ENCODE peak calls at places on chromosomes 1 and 21, in six cellular contexts. M is CD4-positive, CD25-positive, alpha-beta regulatory T cell; Q is body of pancreas; D is CD8-positive, alpha-beta memory T cell; P is spleen; J is left ventricle myocardium inferior. O is an unnamed sample. For H3K4me1 and H3K27me3, the result is how much of the 10 kb centered on the place peaks cover.

GRCh38 chr1:200081982-200082272 is 54.4 kb downstream of the NR5A2 start:
- DNase-seq in Q (no peak), J (no peak), D (no peak), M (no peak), P (no peak), O (no peak)

GRCh38 chr1:182080955-182081582 is 19.6 kb upstream of the ZNF648 start:
- DNase-seq in Q (peak), J (no peak), D (no peak), P (no peak), M (no peak), O (peak)

GRCh38 chr1:174165471-174166137 is 6.3 kb downstream of the RABGAP1L start:
- DNase-seq in M (no peak), J (peak), D (no peak), P (no peak), Q (no peak), O (no peak)

GRCh38 chr1:156465747-156466365 is 34.7 kb downstream of the MEF2D start:
- DNase-seq in Q (no peak), M (no peak), J (no peak), D (no peak), P (no peak), O (no peak)

GRCh38 chr1:67614511-67614934 is 70.5 kb upstream of the GADD45A start:
- DNase-seq in Q (no peak), J (no peak), D (no peak), P (no peak), M (no peak), O (no peak)

GRCh38 chr1:147599362-147600118 is 58.2 kb downstream of the BCL9 start:
- DNase-seq in M (peak), J (peak), Q (peak), D (peak), P (peak), O (peak)

GRCh38 chr1:235865565-235866206 is 1.0 kb downstream of the LYST start:
- DNase-seq in D (no peak), J (no peak), P (no peak), Q (no peak), M (no peak), O (no peak)

GRCh38 chr1:240242601-240243144 is 151.0 kb downstream of the FMN2 start:
- DNase-seq in J (no peak), D (no peak), M (no peak), P (no peak), Q (no peak), O (no peak)

GRCh38 chr1:175572932-175573871 is 170.2 kb downstream of the TNR start:
- DNase-seq in M (no peak), P (no peak), D (no peak), Q (peak), J (no peak), O (peak)

GRCh38 chr1:18109756-18110597 is 2.4 kb downstream of the IGSF21 start:
- DNase-seq in P (peak), J (peak), Q (peak), M (no peak), D (no peak), O (no peak)

GRCh38 chr1:193634470-193634869 is 448.1 kb upstream of the B3GALT2 start:
- DNase-seq in J (no peak), P (no peak), Q (no peak), M (no peak), D (peak), O (peak)

GRCh38 chr1:53705446-53706096 is 33.4 kb downstream of the GLIS1 start:
- DNase-seq in M (no peak), P (no peak), J (no peak), D (no peak), Q (no peak), O (no peak)

GRCh38 chr21:44428281-44428942 is 26.9 kb upstream of the LRRC3 start:
- DNase-seq in J (no peak), M (peak), D (peak), Q (peak), P (peak), O (peak)

GRCh38 chr1:208929575-208929974 is 653.9 kb upstream of the CAMK1G start:
- DNase-seq in D (no peak), M (no peak), Q (no peak), J (no peak), P (no peak), O (no peak)

GRCh38 chr1:30572192-30572591 is 151.2 kb downstream of the MATN1 start:
- DNase-seq in P (no peak), J (no peak), D (no peak), Q (no peak), M (no peak), O (no peak)

GRCh38 chr1:226082959-226083302 is 20.4 kb downstream of the H3-3A start:
- DNase-seq in Q (peak), M (no peak), D (no peak), J (peak), P (peak), O (no peak)

GRCh38 chr1:173603056-173603591 is at the start of gene SLC9C2:
- DNase-seq in D (no peak), J (no peak), Q (peak), P (no peak), M (no peak), O (peak)

GRCh38 chr1:223844962-223845809 is 561 bp downstream of the TP53BP2 start:
- DNase-seq in P (peak), Q (peak), J (peak), M (peak), D (peak), O (peak)

GRCh38 chr1:6472391-6472790 is 6.4 kb upstream of the TNFRSF25 start:
- DNase-seq in D (no peak), M (no peak), Q (no peak), P (no peak), J (no peak), O (no peak)

GRCh38 chr1:200329208-200329882 is 80.5 kb downstream of the ZNF281 start:
- DNase-seq in P (no peak), J (no peak), D (no peak), M (no peak), Q (no peak), O (no peak)

GRCh38 chr1:212853658-212854057 is 4.4 kb upstream of the FLVCR1 start:
- DNase-seq in Q (no peak), M (no peak), D (no peak), J (no peak), P (no peak), O (peak)

GRCh38 chr1:179550753-179551682 is 24.7 kb downstream of the NPHS2 start:
- DNase-seq in P (no peak), J (no peak), Q (no peak), D (no peak), M (no peak), O (no peak)

GRCh38 chr1:27539901-27540861 is 50.2 kb upstream of the WASF2 start:
- DNase-seq in Q (no peak), M (no peak), J (no peak), P (no peak), D (no peak), O (no peak)

GRCh38 chr1:151371340-151371739 is 1.2 kb downstream of the SELENBP1 start:
- DNase-seq in M (no peak), J (peak), D (no peak), P (no peak), Q (peak), O (peak)

GRCh38 chr1:244074559-244075171 is 23.6 kb downstream of the ZBTB18 start:
- DNase-seq in Q (no peak), P (peak), D (peak), J (no peak), M (peak), O (no peak)

GRCh38 chr1:154483941-154484803 is 17.8 kb upstream of the TDRD10 start:
- DNase-seq in P (no peak), D (no peak), J (no peak), M (no peak), Q (no peak), O (peak)

GRCh38 chr21:45995686-45996179 is 14.2 kb downstream of the COL6A1 start:
- DNase-seq in J (peak), M (peak), Q (peak), D (no peak), P (peak), O (no peak)

GRCh38 chr1:6222644-6223043 is 13.1 kb downstream of the ICMT start:
- DNase-seq in D (no peak), P (no peak), M (no peak), J (peak), Q (no peak), O (peak)

GRCh38 chr1:7490576-7490975 is 280.5 kb upstream of the VAMP3 start:
- DNase-seq in M (no peak), D (no peak), P (no peak), Q (no peak), J (no peak), O (no peak)

GRCh38 chr1:180811886-180812285 is 100.8 kb upstream of the KIAA1614 start:
- DNase-seq in M (no peak), J (no peak), P (no peak), D (no peak), Q (no peak), O (no peak)

GRCh38 chr1:163213626-163214025 is 10.9 kb upstream of the RGS5 start:
- DNase-seq in D (no peak), J (no peak), M (no peak), Q (no peak), P (no peak), O (no peak)

GRCh38 chr1:6080469-6080868 is 34.8 kb downstream of the KCNAB2 start:
- DNase-seq in Q (no peak), P (no peak), M (no peak), J (no peak), D (no peak), O (no peak)

GRCh38 chr21:34526618-34527290 is 14.7 kb upstream of the KCNE1 start:
- DNase-seq in P (no peak), M (no peak), J (peak), Q (peak), D (no peak), O (peak)

GRCh38 chr1:7388488-7389185 is 382.5 kb upstream of the VAMP3 start:
- DNase-seq in J (peak), M (no peak), P (peak), D (no peak), Q (no peak), O (no peak)

GRCh38 chr1:186754542-186755150 is 74.1 kb upstream of the PLA2G4A start:
- DNase-seq in J (no peak), Q (no peak), D (no peak), P (no peak), M (no peak), O (no peak)

GRCh38 chr1:162145966-162146696 is 76.6 kb downstream of the NOS1AP start:
- DNase-seq in M (no peak), D (no peak), J (no peak), Q (no peak), P (no peak), O (no peak)

GRCh38 chr1:207825719-207826556 is 74.1 kb downstream of the CD46 start:
- DNase-seq in D (peak), P (peak), J (peak), M (peak), Q (no peak), O (peak)

GRCh38 chr1:207826557-207827487 is 75.0 kb downstream of the CD46 start:
- DNase-seq in M (no peak), Q (peak), D (no peak), J (no peak), P (no peak), O (peak)

GRCh38 chr1:207828485-207829158 is 76.8 kb downstream of the CD46 start:
- DNase-seq in M (peak), P (no peak), D (peak), J (peak), Q (peak), O (peak)

GRCh38 chr1:207828046-207828445 is 76.2 kb downstream of the CD46 start:
- DNase-seq in Q (no peak), D (no peak), P (no peak), J (no peak), M (no peak), O (no peak)

DNA sequence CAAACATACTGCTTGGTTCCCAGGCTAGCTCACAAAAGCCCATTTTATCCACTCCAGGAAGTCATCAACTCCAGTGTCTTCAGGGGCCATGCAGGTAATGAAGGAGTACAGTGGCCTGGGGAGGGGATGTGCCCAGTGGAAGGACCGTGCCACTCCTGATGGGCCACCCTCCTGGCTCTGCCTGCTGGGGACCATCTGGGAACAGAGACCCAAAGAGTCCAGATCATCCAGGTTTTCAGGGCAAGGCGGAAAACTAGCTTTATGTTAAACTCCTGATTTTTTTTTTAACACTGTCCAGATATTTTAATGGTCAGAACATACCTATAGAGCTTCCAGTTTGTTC is 75.6 kb downstream of the CD46 start:
- DNase-seq in J (no peak), D (no peak), M (no peak), Q (no peak), P (no peak), O (no peak)
- H3K4me1 ChIP-seq in J (half or more), D (half or more), M (half or more), Q (half or more), P (half or more), O (under half)

GRCh38 chr1:110674337-110675059 is at the start of gene KCNA3:
- DNase-seq in J (peak), Q (no peak), M (peak), P (peak), D (peak), O (no peak)
- H3K27me3 ChIP-seq in J (half or more), Q (under half), M (under half), P (under half), D (under half), O (under half)

GRCh38 chr1:115320368-115320767 is 17.7 kb downstream of the NGF start:
- DNase-seq in D (no peak), M (no peak), J (no peak), P (no peak), Q (no peak), O (no peak)
- H3K4me1 ChIP-seq in D (under half), M (under half), J (half or more), P (under half), Q (under half), O (under half)

GRCh38 chr1:219215477-219215876 is 41.8 kb downstream of the LYPLAL1 start:
- DNase-seq in Q (no peak), P (no peak), M (no peak), J (no peak), D (no peak), O (no peak)

GRCh38 chr1:219206350-219206749 is 32.7 kb downstream of the LYPLAL1 start:
- DNase-seq in P (no peak), Q (no peak), M (no peak), J (no peak), D (no peak), O (no peak)

GRCh38 chr1:219210067-219210466 is 36.4 kb downstream of the LYPLAL1 start:
- DNase-seq in Q (no peak), J (no peak), P (no peak), M (no peak), D (no peak), O (no peak)

DNA sequence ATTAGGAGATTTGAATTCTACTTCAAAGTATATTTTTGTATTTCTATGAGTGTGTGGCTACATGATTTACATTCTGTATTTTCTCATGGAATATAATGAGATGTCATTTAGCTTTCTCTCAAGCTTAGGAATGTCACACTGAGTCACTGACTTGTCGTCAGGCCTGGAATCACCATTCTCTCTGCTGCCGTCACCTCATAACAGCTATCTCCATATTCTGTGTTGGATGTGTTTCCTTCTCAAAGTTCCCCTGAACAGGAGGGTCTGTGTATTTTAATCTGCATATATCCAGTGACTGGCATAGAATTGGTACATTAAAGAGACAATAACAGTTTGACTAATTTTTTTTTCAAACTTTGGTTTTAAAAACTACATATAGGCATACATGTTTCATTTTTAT is 35.9 kb downstream of the LYPLAL1 start:
- DNase-seq in D (no peak), J (no peak), Q (no peak), P (no peak), M (no peak), O (no peak)
- H3K27me3 ChIP-seq in D (under half), J (under half), Q (under half), P (under half), M (under half), O (under half)

DNA sequence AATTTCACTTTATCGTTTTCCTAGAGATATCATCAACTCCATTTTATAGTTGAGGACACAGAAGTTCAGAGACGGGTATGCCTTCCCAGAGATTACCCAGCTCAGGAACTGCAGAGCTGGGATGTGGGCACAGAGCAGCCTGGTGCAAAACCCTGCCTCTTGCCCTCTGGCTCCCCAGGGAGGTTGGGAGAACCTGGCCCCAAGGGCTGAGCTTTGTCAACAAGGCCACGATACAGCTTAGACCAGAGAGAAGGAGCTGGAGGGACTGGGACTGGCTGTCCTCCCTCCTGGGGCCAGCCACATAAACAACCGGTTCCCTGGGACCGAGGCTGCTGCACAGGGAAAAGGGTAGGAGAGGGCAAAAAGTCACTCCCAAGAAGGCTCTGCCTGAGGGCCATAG is 3.8 kb downstream of the RIMS3 start:
- DNase-seq in P (no peak), J (no peak), M (no peak), Q (no peak), D (no peak), O (no peak)
- H3K4me1 ChIP-seq in P (under half), J (under half), M (under half), Q (under half), D (under half), O (under half)

GRCh38 chr1:118999348-119000071 is 11.4 kb upstream of the TBX15 start:
- DNase-seq in M (no peak), Q (no peak), D (no peak), J (no peak), P (peak), O (no peak)

GRCh38 chr1:119003413-119004128 is 15.4 kb upstream of the TBX15 start:
- DNase-seq in J (no peak), D (no peak), P (peak), Q (no peak), M (no peak), O (no peak)

GRCh38 chr1:119000371-119001180 is 12.4 kb upstream of the TBX15 start:
- DNase-seq in J (no peak), P (peak), Q (no peak), D (no peak), M (no peak), O (no peak)

GRCh38 chr1:119004129-119004527 is 16.0 kb upstream of the TBX15 start:
- DNase-seq in M (no peak), D (no peak), P (peak), J (no peak), Q (no peak), O (no peak)

GRCh38 chr1:119001181-119002018 is 13.3 kb upstream of the TBX15 start:
- DNase-seq in P (peak), D (no peak), J (no peak), M (no peak), Q (no peak), O (no peak)
- H3K27me3 ChIP-seq in P (half or more), D (under half), J (half or more), M (under half), Q (under half), O (under half)